ENCODE peak calls at places on chromosomes 16 and 17, in ten cellular contexts. S, J, Q, T, M, Y, I, E, D and B are unnamed samples. For H3K36me3 and H3K27me3, the result is how much of the 10 kb centered on the place peaks cover.

GRCh38 chr16:12625716-12626115 is 178.0 kb downstream of the CPPED1 start:
- DNase-seq in E (no peak), Q (no peak), J (no peak), Y (peak), S (no peak), I (no peak), T (no peak), M (no peak), D (no peak), B (no peak)

GRCh38 chr17:38562903-38563302 is 42.8 kb downstream of the SRCIN1 start:
- DNase-seq in S (no peak), J (no peak), Q (no peak), I (no peak), M (no peak), D (no peak), Y (no peak), T (no peak), E (no peak), B (no peak)

GRCh38 chr16:49116873-49117272 is 164.8 kb downstream of the CBLN1 start:
- DNase-seq in Q (no peak), J (no peak), I (no peak), D (no peak), Y (no peak), T (no peak), E (no peak), S (no peak), M (no peak), B (peak)

GRCh38 chr16:70529051-70529777 is 5.6 kb downstream of the SF3B3 start:
- DNase-seq in D (peak), T (peak), J (no peak), Y (no peak), M (peak), Q (no peak), E (no peak), I (no peak), S (no peak), B (no peak)

GRCh38 chr17:40452921-40453378 is 9.7 kb downstream of the IGFBP4 start:
- DNase-seq in S (no peak), I (no peak), J (no peak), Q (no peak), E (no peak), M (peak), Y (no peak), T (peak), D (no peak), B (no peak)

GRCh38 chr17:49687878-49688491 is 10.1 kb upstream of the SPOP start:
- DNase-seq in D (no peak), S (no peak), M (peak), T (peak), Q (no peak), J (no peak), I (no peak), E (no peak), Y (no peak), B (no peak)

GRCh38 chr16:80346160-80346632 is 194.6 kb upstream of the DYNLRB2 start:
- DNase-seq in M (no peak), D (peak), Y (no peak), J (no peak), T (no peak), Q (no peak), S (no peak), I (no peak), E (no peak), B (no peak)

GRCh38 chr17:78107457-78107856 is 21.1 kb downstream of the TMC6 start:
- DNase-seq in M (peak), E (no peak), Q (no peak), Y (no peak), T (peak), S (no peak), I (peak), D (peak), J (no peak), B (no peak)

GRCh38 chr16:84593825-84594724 is 23.8 kb downstream of the COTL1 start:
- DNase-seq in J (no peak), Y (no peak), Q (peak), E (no peak), I (no peak), D (no peak), T (peak), S (no peak), M (no peak), B (no peak)

GRCh38 chr16:57675752-57676623 is 7.9 kb downstream of the ADGRG3 start:
- DNase-seq in J (no peak), S (no peak), T (no peak), Y (no peak), D (peak), Q (no peak), M (no peak), E (no peak), I (no peak), B (no peak)

GRCh38 chr17:2796164-2797140 is at the start of gene RAP1GAP2:
- DNase-seq in D (peak), I (peak), J (no peak), M (no peak), Q (peak), E (no peak), T (no peak), S (no peak), Y (no peak), B (no peak)

GRCh38 chr17:73396429-73397277 is 84.9 kb upstream of the CDC42EP4 start:
- DNase-seq in I (peak), J (no peak), M (peak), Y (no peak), Q (no peak), D (peak), T (no peak), S (no peak), E (no peak), B (no peak)

GRCh38 chr17:42895185-42895555 is 5.4 kb upstream of the G6PC1 start:
- DNase-seq in E (peak), Q (no peak), S (peak), Y (no peak), J (peak), T (peak), M (peak), D (peak), I (peak), B (peak)

GRCh38 chr17:42674755-42675347 is 1.9 kb downstream of the PLEKHH3 start:
- DNase-seq in J (no peak), M (no peak), I (no peak), Q (no peak), T (no peak), D (peak), Y (no peak), E (peak), S (peak), B (no peak)

GRCh38 chr16:15652293-15653001 is 2.4 kb downstream of the NDE1 start:
- DNase-seq in J (no peak), S (no peak), E (no peak), M (no peak), Q (no peak), I (no peak), Y (no peak), D (no peak), T (peak), B (no peak)

GRCh38 chr16:85686912-85687591 is 1.7 kb downstream of the GINS2 start:
- DNase-seq in Q (no peak), J (no peak), M (no peak), D (peak), I (no peak), T (no peak), S (no peak), Y (no peak), E (no peak), B (no peak)

GRCh38 chr16:75218256-75219076 is at the start of gene CTRB1:
- DNase-seq in I (no peak), E (peak), J (no peak), M (no peak), S (peak), D (peak), Y (no peak), Q (no peak), T (no peak), B (no peak)

GRCh38 chr17:40362696-40363479 is 1.6 kb downstream of the GJD3 start:
- DNase-seq in Y (no peak), M (peak), E (no peak), Q (peak), S (peak), T (peak), I (peak), J (no peak), D (peak), B (peak)

GRCh38 chr17:76527430-76528111 is 9.9 kb downstream of the CYGB start:
- DNase-seq in D (peak), Q (peak), T (peak), M (peak), S (no peak), J (no peak), I (no peak), E (no peak), Y (no peak), B (peak)

GRCh38 chr16:67185003-67185865 is 1.5 kb upstream of the MATCAP1 start:
- DNase-seq in Y (no peak), Q (peak), T (peak), I (peak), D (peak), E (peak), J (peak), S (peak), M (peak), B (peak)

GRCh38 chr16:58734459-58734787 is 307 bp upstream of the GOT2 start:
- DNase-seq in E (no peak), Q (no peak), I (no peak), J (no peak), S (no peak), T (no peak), M (no peak), D (no peak), Y (no peak), B (no peak)

GRCh38 chr16:81651758-81652718 is 127.1 kb upstream of the PLCG2 start:
- DNase-seq in J (no peak), I (no peak), Q (no peak), M (no peak), Y (no peak), T (no peak), D (no peak), E (no peak), S (no peak), B (no peak)

GRCh38 chr17:64984776-64985521 is 65.7 kb upstream of the LRRC37A3 start:
- DNase-seq in T (peak), S (no peak), M (peak), E (peak), D (no peak), I (no peak), J (no peak), Y (no peak), Q (peak), B (no peak)

GRCh38 chr17:2414665-2415064 is 13.8 kb upstream of the MNT start:
- DNase-seq in D (no peak), J (no peak), M (no peak), E (no peak), S (no peak), I (no peak), Y (no peak), T (no peak), Q (no peak), B (no peak)

GRCh38 chr16:50251375-50252081 is 14.8 kb upstream of the ADCY7 start:
- DNase-seq in J (no peak), Y (no peak), E (no peak), D (peak), I (peak), Q (no peak), S (no peak), M (peak), T (peak), B (peak)

GRCh38 chr17:65088621-65089385 is 32.3 kb upstream of the GNA13 start:
- DNase-seq in Y (no peak), D (no peak), S (no peak), Q (no peak), I (no peak), T (no peak), J (no peak), M (no peak), E (no peak), B (no peak)

GRCh38 chr17:1810450-1811103 is 19.1 kb downstream of the SMYD4 start:
- DNase-seq in Y (no peak), J (no peak), Q (no peak), M (no peak), S (no peak), D (no peak), T (no peak), I (no peak), E (no peak), B (no peak)

GRCh38 chr17:64081802-64082799 is 47.8 kb downstream of the ERN1 start:
- DNase-seq in M (peak), D (peak), Y (no peak), S (no peak), J (no peak), I (no peak), E (no peak), T (peak), Q (peak), B (no peak)

GRCh38 chr16:85464342-85465305 is 148.5 kb upstream of the GSE1 start:
- DNase-seq in Q (no peak), I (no peak), S (no peak), E (no peak), J (no peak), D (no peak), T (no peak), M (no peak), Y (no peak), B (no peak)

GRCh38 chr17:41334899-41335298 is 15.7 kb downstream of the KRT33A start:
- DNase-seq in T (no peak), D (no peak), Q (no peak), I (no peak), Y (no peak), S (no peak), M (no peak), E (no peak), J (no peak), B (peak)

GRCh38 chr17:70022175-70022574 is 52.9 kb upstream of the KCNJ16 start:
- DNase-seq in I (no peak), E (no peak), S (no peak), J (no peak), D (peak), Y (no peak), M (peak), T (peak), Q (no peak), B (no peak)

GRCh38 chr16:1666316-1666715 is 11.8 kb upstream of the JPT2 start:
- DNase-seq in J (no peak), I (no peak), D (peak), Y (no peak), S (no peak), T (no peak), E (no peak), Q (no peak), M (no peak), B (no peak)

GRCh38 chr16:1661826-1662225 is 16.3 kb upstream of the JPT2 start:
- DNase-seq in E (no peak), M (no peak), J (no peak), S (no peak), T (no peak), I (no peak), D (peak), Y (no peak), Q (no peak), B (no peak)

GRCh38 chr16:1665829-1666228 is 12.2 kb upstream of the JPT2 start:
- DNase-seq in S (no peak), E (no peak), M (no peak), Y (no peak), Q (no peak), D (peak), T (no peak), I (no peak), J (no peak), B (no peak)

GRCh38 chr16:1659071-1659470 is 19.0 kb upstream of the JPT2 start:
- DNase-seq in Q (no peak), D (peak), M (no peak), J (no peak), I (no peak), E (no peak), T (no peak), S (no peak), Y (no peak), B (no peak)

DNA sequence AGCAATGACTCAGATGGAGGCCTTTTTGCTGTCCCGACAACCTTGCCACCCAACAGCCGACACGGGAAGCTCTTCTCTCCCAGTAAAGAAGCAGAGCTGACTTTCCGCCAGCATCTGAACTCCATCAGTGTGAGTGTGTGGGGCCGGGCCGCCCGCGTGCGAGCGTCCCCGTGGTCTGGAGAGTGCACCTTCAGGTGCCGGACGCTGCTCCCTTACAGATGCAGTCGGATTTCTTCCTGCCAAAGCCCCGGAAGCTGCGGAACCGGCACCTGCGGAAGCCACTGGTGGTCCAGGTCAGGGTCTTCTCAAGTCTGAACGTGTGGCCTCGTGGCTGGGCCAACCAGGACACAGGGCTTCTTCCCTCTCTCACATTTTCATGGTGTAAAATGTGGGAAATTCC is 15.5 kb upstream of the JPT2 start:
- DNase-seq in Q (no peak), M (no peak), Y (no peak), D (no peak), I (no peak), T (no peak), S (no peak), J (no peak), E (no peak), B (no peak)
- H3K36me3 ChIP-seq in Q (half or more), M (half or more), Y (half or more), D (half or more), I (under half), T (under half), S (under half), J (half or more), E (under half), B (half or more)

GRCh38 chr16:4942481-4942880 is 5.5 kb upstream of the PPL start:
- DNase-seq in E (no peak), I (no peak), Q (no peak), D (peak), T (no peak), S (no peak), Y (no peak), M (no peak), J (no peak), B (peak)
- H3K4me3 ChIP-seq in E (peak), I (no peak), Q (no peak), D (no peak), T (no peak), S (no peak), Y (no peak), M (no peak), J (peak), B (no peak)

GRCh38 chr17:47983492-47984223 is 12.7 kb downstream of the CDK5RAP3 start:
- DNase-seq in T (no peak), Q (no peak), E (no peak), M (peak), Y (no peak), S (no peak), I (no peak), J (no peak), D (peak), B (no peak)
- H3K27me3 ChIP-seq in T (under half), Q (under half), E (under half), M (under half), Y (under half), S (under half), I (under half), J (under half), D (under half), B (under half)

GRCh38 chr17:57465551-57465950 is 209.2 kb downstream of the MSI2 start:
- DNase-seq in J (no peak), S (no peak), D (peak), M (no peak), Q (no peak), Y (no peak), T (no peak), I (no peak), E (no peak), B (no peak)

GRCh38 chr17:57466042-57466471 is 209.7 kb downstream of the MSI2 start:
- DNase-seq in M (no peak), S (no peak), I (no peak), E (no peak), J (no peak), Y (no peak), D (no peak), Q (no peak), T (no peak), B (no peak)

GRCh38 chr17:57463103-57463885 is 207.0 kb downstream of the MSI2 start:
- DNase-seq in T (peak), M (peak), I (no peak), Q (no peak), E (no peak), Y (no peak), S (no peak), J (no peak), D (peak), B (peak)

GRCh38 chr17:57462007-57462579 is 205.8 kb downstream of the MSI2 start:
- DNase-seq in Q (no peak), M (no peak), S (no peak), Y (no peak), I (no peak), E (no peak), T (no peak), D (no peak), J (no peak), B (no peak)

DNA sequence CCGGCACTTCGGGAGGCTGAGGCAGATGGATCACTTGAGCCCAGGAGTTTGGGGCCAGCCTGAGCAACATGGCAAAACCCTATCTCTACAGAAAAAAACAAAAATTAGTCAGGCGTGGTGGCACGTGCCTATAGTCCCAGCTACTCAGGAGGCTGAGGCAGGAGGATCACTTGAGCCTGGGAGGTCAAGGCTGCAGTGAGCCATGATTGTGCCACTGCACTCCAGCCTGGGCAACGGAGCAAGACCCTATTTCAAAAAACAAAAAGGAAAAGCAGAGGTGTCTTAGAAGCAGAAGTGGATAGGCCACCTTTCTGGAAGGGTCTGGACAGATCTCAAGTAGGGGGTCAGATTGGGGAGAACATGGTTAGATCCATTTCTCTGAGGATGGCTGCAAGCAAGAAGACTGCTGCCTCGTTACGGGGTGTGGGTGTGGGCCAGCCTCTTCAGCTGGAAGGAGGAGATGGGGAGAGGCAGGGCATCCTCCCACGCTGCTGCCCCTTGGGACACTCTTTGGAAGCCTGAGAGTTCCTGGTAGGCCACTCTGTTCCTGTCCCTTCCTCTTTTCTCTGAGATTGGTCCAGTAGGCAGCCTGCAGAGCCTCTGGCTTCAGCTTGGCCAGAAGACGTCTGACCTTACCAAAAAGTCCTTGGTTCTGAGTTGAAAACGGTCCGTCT is 208.0 kb downstream of the MSI2 start:
- DNase-seq in M (no peak), I (no peak), D (peak), S (no peak), T (no peak), Q (no peak), Y (no peak), J (no peak), E (no peak), B (no peak)
- H3K36me3 ChIP-seq in M (under half), I (under half), D (under half), S (under half), T (under half), Q (under half), Y (under half), J (under half), E (under half), B (under half)

DNA sequence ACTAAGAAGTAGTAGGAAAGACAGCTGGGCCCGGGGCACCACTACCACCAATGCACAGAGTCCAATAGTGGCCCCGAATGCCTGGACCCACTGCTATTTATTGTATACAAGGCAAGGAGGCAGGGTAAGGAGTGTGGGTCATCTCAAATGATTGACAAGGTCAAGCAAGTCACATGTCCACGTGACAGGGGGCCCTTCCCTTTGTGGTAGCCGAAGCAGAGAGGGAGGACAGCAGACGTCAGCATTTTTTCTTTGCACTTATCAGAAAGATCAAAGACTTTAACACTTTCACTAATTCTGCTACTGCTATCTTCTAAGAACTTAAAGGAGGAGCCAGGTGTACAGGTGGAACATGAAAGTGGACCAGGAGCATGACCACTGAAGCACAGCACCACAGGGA is 6.5 kb downstream of the VPS53 start:
- DNase-seq in M (no peak), J (no peak), D (peak), S (no peak), T (no peak), E (no peak), I (no peak), Y (no peak), Q (no peak), B (no peak)
- H3K4me3 ChIP-seq in M (no peak), J (no peak), D (no peak), S (no peak), T (no peak), E (no peak), I (no peak), Y (no peak), Q (no peak), B (no peak)